ENCODE peak calls at places on chromosomes 3 and 15, in ten cellular contexts. P, L, V, K, W, Y, N, F, U and B are unnamed samples.

GRCh38 chr3:13494463-13495350 is 14.6 kb downstream of the HDAC11 start:
- DNase-seq in U (peak; percentile 36), V (no peak), N (no peak), W (no peak), L (no peak), P (no peak), F (no peak), Y (peak; percentile 53), K (no peak), B (peak; percentile 77)

GRCh38 chr3:128804017-128804816 is 75.2 kb upstream of the ACAD9 start:
- DNase-seq in Y (no peak), U (no peak), L (no peak), N (peak; percentile 75), V (peak; percentile 82), P (peak; percentile 40), F (no peak), W (no peak), K (peak; percentile 54), B (no peak)

GRCh38 chr3:184261270-184262165 is at the start of gene CAMK2N2:
- DNase-seq in K (peak; percentile 72), L (peak; percentile 82), P (peak; percentile 36), W (no peak), Y (peak; percentile 68), U (peak; percentile 18), F (peak; percentile 14), V (no peak), N (peak; percentile 67), B (peak; percentile 97)

GRCh38 chr15:73777741-73778140 is 24.6 kb upstream of the INSYN1 start:
- DNase-seq in F (no peak), K (no peak), P (no peak), Y (no peak), W (no peak), U (no peak), V (no peak), L (no peak), N (no peak), B (no peak)

GRCh38 chr3:51338632-51339031 is 46.5 kb upstream of the MANF start:
- DNase-seq in Y (no peak), F (no peak), W (peak; percentile 14), V (no peak), U (no peak), N (no peak), L (no peak), P (no peak), K (no peak), B (no peak)

GRCh38 chr3:113555138-113555537 is 22.8 kb downstream of the SIDT1 start:
- DNase-seq in W (no peak), L (no peak), U (no peak), Y (peak; percentile 64), V (no peak), P (no peak), N (no peak), F (no peak), K (no peak), B (no peak)

GRCh38 chr15:63487076-63487757 is 17.2 kb upstream of the USP3 start:
- DNase-seq in L (peak; percentile 43), N (peak; percentile 91), V (peak; percentile 82), Y (peak; percentile 90), U (peak; percentile 60), K (peak; percentile 88), F (peak; percentile 28), W (peak; percentile 94), P (peak; percentile 92), B (peak; percentile 70)

GRCh38 chr3:7876741-7877297 is 624.8 kb upstream of the LMCD1 start:
- DNase-seq in F (no peak), K (peak; percentile 23), V (no peak), Y (no peak), N (peak; percentile 73), L (no peak), U (no peak), W (no peak), P (peak; percentile 14), B (no peak)

GRCh38 chr15:67097424-67097823 is 32.0 kb downstream of the SMAD3 start:
- DNase-seq in L (no peak), P (no peak), F (no peak), N (no peak), U (no peak), Y (no peak), V (no peak), W (no peak), K (no peak), B (no peak)

GRCh38 chr3:186544281-186544680 is at the start of gene CRYGS:
- DNase-seq in U (peak; percentile 5), N (no peak), V (no peak), W (no peak), P (no peak), L (no peak), F (no peak), Y (no peak), K (no peak), B (no peak)

GRCh38 chr3:123113889-123114450 is 47.1 kb downstream of the PDIA5 start:
- DNase-seq in K (no peak), N (peak; percentile 23), Y (no peak), V (no peak), U (no peak), L (peak; percentile 36), P (no peak), W (no peak), F (no peak), B (no peak)

GRCh38 chr3:168272343-168272984 is 176.7 kb upstream of the GOLIM4 start:
- DNase-seq in N (no peak), W (no peak), Y (no peak), K (no peak), P (no peak), F (no peak), L (no peak), U (no peak), V (no peak), B (no peak)

GRCh38 chr3:45677045-45677436 is 12.2 kb upstream of the SACM1L start:
- DNase-seq in N (peak; percentile 78), V (no peak), K (no peak), Y (peak; percentile 33), P (peak; percentile 48), L (peak; percentile 89), W (peak; percentile 89), U (peak; percentile 77), F (no peak), B (peak; percentile 74)

GRCh38 chr15:37015025-37015424 is 85.3 kb downstream of the MEIS2 start:
- DNase-seq in K (no peak), F (peak; percentile 75), L (no peak), N (no peak), P (no peak), W (no peak), Y (no peak), V (no peak), U (peak; percentile 86), B (no peak)

GRCh38 chr3:67416703-67417102 is 237.7 kb downstream of the SUCLG2 start:
- DNase-seq in W (no peak), F (no peak), N (no peak), Y (no peak), V (no peak), L (no peak), P (no peak), U (no peak), K (no peak), B (no peak)

GRCh38 chr3:101100361-101101009 is 107.3 kb upstream of the ABI3BP start:
- DNase-seq in W (no peak), U (no peak), N (no peak), P (no peak), Y (no peak), F (no peak), L (no peak), V (no peak), K (no peak), B (no peak)

GRCh38 chr15:25687276-25687675 is 175.9 kb downstream of the ATP10A start:
- DNase-seq in U (no peak), N (no peak), F (no peak), W (no peak), Y (no peak), L (no peak), K (no peak), V (no peak), P (no peak), B (no peak)

GRCh38 chr3:45993421-45994027 is 2.1 kb downstream of the FYCO1 start:
- DNase-seq in L (no peak), Y (no peak), V (no peak), P (peak; percentile 46), K (peak; percentile 33), U (peak; percentile 45), N (peak; percentile 42), F (no peak), W (no peak), B (no peak)

GRCh38 chr3:149970716-149971402 is at the start of gene PFN2:
- DNase-seq in N (peak; percentile 62), V (peak; percentile 31), L (peak; percentile 38), P (peak; percentile 48), F (peak; percentile 38), W (peak; percentile 84), U (peak; percentile 94), Y (peak; percentile 91), K (peak; percentile 53), B (peak; percentile 37)

GRCh38 chr3:160143482-160143881 is 81.7 kb upstream of the C3orf80 start:
- DNase-seq in L (no peak), F (no peak), W (no peak), U (no peak), N (no peak), K (no peak), P (no peak), Y (no peak), V (no peak), B (no peak)

GRCh38 chr15:73935547-73935946 is 9.3 kb downstream of the LOXL1 start:
- DNase-seq in P (no peak), V (no peak), Y (no peak), K (no peak), N (no peak), F (no peak), U (no peak), L (peak; percentile 83), W (no peak), B (no peak)

GRCh38 chr15:31488437-31489204 is 162.0 kb downstream of the KLF13 start:
- DNase-seq in V (peak; percentile 37), L (no peak), N (peak; percentile 47), P (peak; percentile 40), W (peak; percentile 87), F (peak; percentile 74), K (peak; percentile 53), Y (peak; percentile 91), U (peak; percentile 85), B (peak; percentile 80)

GRCh38 chr3:17793542-17794195 is 51.2 kb upstream of the TBC1D5 start:
- DNase-seq in F (no peak), Y (no peak), U (no peak), V (no peak), P (no peak), W (no peak), L (no peak), K (no peak), N (no peak), B (no peak)

GRCh38 chr3:21330293-21330692 is 420.7 kb downstream of the ZNF385D start:
- DNase-seq in U (no peak), P (no peak), L (no peak), N (no peak), F (no peak), V (no peak), W (no peak), K (no peak), Y (no peak), B (no peak)

GRCh38 chr15:48373855-48374421 is 42.7 kb downstream of the DUT start:
- DNase-seq in F (peak; percentile 51), L (no peak), U (no peak), K (no peak), V (no peak), N (no peak), Y (peak; percentile 31), W (peak; percentile 65), P (no peak), B (no peak)

GRCh38 chr15:60093273-60094067 is 89.4 kb downstream of the FOXB1 start:
- DNase-seq in F (no peak), P (no peak), V (no peak), K (no peak), U (no peak), N (no peak), W (no peak), Y (no peak), L (peak; percentile 85), B (peak; percentile 34)

GRCh38 chr15:99981839-99982658 is 248.8 kb upstream of the LYSMD4 start:
- DNase-seq in Y (no peak), U (no peak), N (no peak), F (no peak), V (no peak), K (no peak), L (no peak), P (no peak), W (no peak), B (no peak)

GRCh38 chr3:45545476-45545875 is 49.1 kb upstream of the LIMD1 start:
- DNase-seq in Y (peak; percentile 14), P (no peak), V (no peak), K (no peak), F (no peak), L (peak; percentile 40), W (peak; percentile 74), U (no peak), N (no peak), B (no peak)